ENCODE peak calls at places on chromosome 18, in four cellular contexts. One of them, this sample, is unnamed.

GRCh38 chr18:3489462-3489861 is 39.5 kb downstream of the TGIF1 start:
- DNase-seq in H1: no peak
- DNase-seq in HepG2: no peak
- DNase-seq in GM12878: no peak
- DNase-seq in this sample: no peak

GRCh38 chr18:66222174-66222573 is 381.7 kb downstream of the CDH19 start:
- DNase-seq in GM12878: no peak
- DNase-seq in H1: no peak
- DNase-seq in HepG2: no peak
- DNase-seq in this sample: no peak

GRCh38 chr18:24530630-24531111 is 70.2 kb downstream of the HRH4 start:
- DNase-seq in GM12878: no peak
- DNase-seq in H1: no peak
- DNase-seq in HepG2: no peak
- DNase-seq in this sample: no peak

GRCh38 chr18:12014091-12014490 is 32.8 kb downstream of the IMPA2 start:
- DNase-seq in GM12878: no peak
- DNase-seq in H1: no peak
- DNase-seq in HepG2: no peak
- DNase-seq in this sample: no peak

GRCh38 chr18:37712776-37713175 is 147.2 kb upstream of the CELF4 start:
- DNase-seq in H1: no peak
- DNase-seq in GM12878: no peak
- DNase-seq in HepG2: no peak
- DNase-seq in this sample: no peak

GRCh38 chr18:48757906-48758305 is 192.9 kb downstream of the SMAD7 start:
- DNase-seq in H1: no peak
- DNase-seq in HepG2: no peak
- DNase-seq in GM12878: no peak
- DNase-seq in this sample: no peak

GRCh38 chr18:42636309-42636708 is 479.2 kb downstream of the RIT2 start:
- DNase-seq in GM12878: no peak
- DNase-seq in HepG2: no peak
- DNase-seq in H1: no peak
- DNase-seq in this sample: no peak

GRCh38 chr18:44625367-44625766 is 55.3 kb upstream of the SETBP1 start:
- DNase-seq in H1: no peak
- DNase-seq in GM12878: no peak
- DNase-seq in HepG2: no peak
- DNase-seq in this sample: no peak

GRCh38 chr18:79915161-79916127 is 36.0 kb downstream of the SLC66A2 start:
- DNase-seq in H1: no peak
- DNase-seq in HepG2: no peak
- DNase-seq in GM12878: no peak
- DNase-seq in this sample: no peak

GRCh38 chr18:50097702-50098101 is 97.2 kb downstream of the MYO5B start:
- DNase-seq in GM12878: no peak
- DNase-seq in H1: no peak
- DNase-seq in HepG2: peak; percentile 24
- DNase-seq in this sample: no peak

GRCh38 chr18:58213445-58213844 is 169.4 kb downstream of the NEDD4L start:
- DNase-seq in GM12878: no peak
- DNase-seq in HepG2: no peak
- DNase-seq in H1: no peak
- DNase-seq in this sample: no peak
- TF ChIP-seq ZNF274 in GM12878: no peak
- TF ChIP-seq ZNF274 in HepG2: no peak
- TF ChIP-seq ZNF274 in H1: no peak
- TF ChIP-seq ZNF274 in this sample: no peak

GRCh38 chr18:26119246-26119645 is 14.4 kb upstream of the PSMA8 start:
- DNase-seq in HepG2: no peak
- DNase-seq in GM12878: no peak
- DNase-seq in H1: no peak
- DNase-seq in this sample: no peak

GRCh38 chr18:26121476-26121875 is 12.2 kb upstream of the PSMA8 start:
- DNase-seq in H1: no peak
- DNase-seq in HepG2: no peak
- DNase-seq in GM12878: no peak
- DNase-seq in this sample: no peak
- TF ChIP-seq CHD2 in H1: no peak
- TF ChIP-seq CHD2 in HepG2: no peak
- TF ChIP-seq CHD2 in GM12878: no peak
- TF ChIP-seq CHD2 in this sample: no peak

DNA sequence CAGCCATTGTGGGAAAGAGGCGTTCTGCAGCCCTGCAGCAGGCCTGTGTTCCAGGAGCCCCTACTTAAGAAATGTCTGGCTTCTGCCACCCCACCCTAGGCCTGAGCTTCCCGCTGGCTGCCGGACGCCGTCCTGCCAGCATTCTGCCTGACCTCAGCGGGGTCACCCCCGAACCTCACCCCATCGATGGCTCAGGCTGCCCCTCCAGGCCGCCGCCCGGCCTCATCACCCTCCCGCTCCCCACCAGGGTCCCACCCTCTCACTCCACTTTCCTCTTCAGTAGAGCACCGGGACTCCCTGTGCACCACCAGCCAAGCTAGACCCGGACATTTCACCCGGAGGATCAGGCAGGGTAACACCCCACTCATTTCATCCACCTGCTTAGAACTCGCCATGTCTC is 73.6 kb upstream of the SALL3 start:
- DNase-seq in H1: no peak
- DNase-seq in HepG2: no peak
- DNase-seq in GM12878: no peak
- DNase-seq in this sample: no peak
- TF ChIP-seq ZNF274 in H1: no peak
- TF ChIP-seq ZNF274 in HepG2: no peak
- TF ChIP-seq ZNF274 in GM12878: no peak
- TF ChIP-seq ZNF274 in this sample: no peak

DNA sequence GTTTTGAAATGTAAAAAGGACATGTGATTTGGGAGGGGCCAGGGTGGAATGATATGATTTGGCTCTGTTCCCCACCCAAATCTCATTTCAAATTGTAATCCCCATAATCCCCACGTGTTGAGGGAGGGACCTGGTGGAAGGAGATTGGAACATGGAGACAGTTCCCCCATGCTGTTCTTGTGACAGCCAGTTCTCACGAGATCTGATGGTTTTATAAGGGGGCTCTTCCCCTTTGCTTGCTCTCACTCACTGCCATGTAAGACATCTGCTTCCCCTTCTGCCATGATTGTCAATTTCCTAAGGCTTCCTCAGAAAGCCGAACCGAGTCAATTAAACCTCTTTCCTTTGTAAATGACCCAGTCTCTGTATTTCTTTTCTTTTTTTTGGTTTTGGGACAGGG is 39.2 kb downstream of the FECH start:
- DNase-seq in H1: no peak
- DNase-seq in GM12878: no peak
- DNase-seq in HepG2: no peak
- DNase-seq in this sample: no peak
- TF ChIP-seq CHD2 in H1: no peak
- TF ChIP-seq CHD2 in GM12878: no peak
- TF ChIP-seq CHD2 in HepG2: no peak
- TF ChIP-seq CHD2 in this sample: peak; percentile 41

GRCh38 chr18:27378396-27379094 is 193.4 kb upstream of the CHST9 start:
- DNase-seq in GM12878: no peak
- DNase-seq in H1: no peak
- DNase-seq in HepG2: no peak
- DNase-seq in this sample: no peak
- TF ChIP-seq ZNF274 in GM12878: no peak
- TF ChIP-seq ZNF274 in H1: no peak
- TF ChIP-seq ZNF274 in HepG2: no peak
- TF ChIP-seq ZNF274 in this sample: no peak

GRCh38 chr18:57223160-57223870 is 76.4 kb downstream of the BOD1L2 start:
- DNase-seq in H1: no peak
- DNase-seq in HepG2: no peak
- DNase-seq in GM12878: no peak
- DNase-seq in this sample: no peak
- TF ChIP-seq CHD2 in H1: no peak
- TF ChIP-seq CHD2 in HepG2: no peak
- TF ChIP-seq CHD2 in GM12878: no peak
- TF ChIP-seq CHD2 in this sample: no peak

GRCh38 chr18:5894613-5895299 is 566 bp downstream of the TMEM200C start:
- DNase-seq in H1: no peak
- DNase-seq in HepG2: no peak
- DNase-seq in GM12878: no peak
- DNase-seq in this sample: no peak

GRCh38 chr18:5894215-5894612 is 1.1 kb downstream of the TMEM200C start:
- DNase-seq in GM12878: no peak
- DNase-seq in HepG2: no peak
- DNase-seq in H1: no peak
- DNase-seq in this sample: no peak

GRCh38 chr18:5892772-5893431 is 2.4 kb downstream of the TMEM200C start:
- DNase-seq in GM12878: no peak
- DNase-seq in HepG2: no peak
- DNase-seq in H1: no peak
- DNase-seq in this sample: no peak

GRCh38 chr18:5895886-5896740 is 791 bp upstream of the TMEM200C start:
- DNase-seq in GM12878: no peak
- DNase-seq in HepG2: no peak
- DNase-seq in H1: no peak
- DNase-seq in this sample: no peak

DNA sequence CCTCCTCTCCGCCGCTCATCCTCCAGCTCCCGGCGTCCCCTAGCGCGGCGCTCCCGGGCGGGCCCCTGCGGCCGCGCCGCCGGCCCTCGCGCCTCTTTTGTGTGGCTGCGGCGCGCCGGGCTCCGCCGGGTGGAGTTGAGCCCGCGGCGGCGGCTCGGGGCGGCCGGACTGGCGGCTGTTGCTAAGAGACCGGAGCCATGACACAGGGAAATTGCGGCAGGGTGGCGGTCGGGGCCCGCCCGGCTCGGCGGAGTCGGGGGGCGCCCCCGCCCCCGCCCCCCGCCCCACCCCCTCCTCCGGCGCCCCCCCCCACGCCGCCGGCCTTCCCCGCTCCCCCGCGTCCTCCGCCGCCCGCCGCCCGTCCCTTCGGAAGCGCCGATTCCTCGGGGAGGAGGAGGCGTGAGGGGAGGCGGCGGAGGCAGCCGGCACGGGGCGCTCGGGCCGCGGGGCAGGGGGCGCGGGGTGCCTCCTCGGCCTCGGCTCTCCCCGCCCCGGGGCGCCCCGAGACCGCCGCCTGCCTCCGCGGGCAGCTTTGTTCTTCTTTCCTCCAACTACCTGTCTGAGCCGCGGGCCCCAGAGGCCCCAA is at the start of gene TMEM200C:
- DNase-seq in H1: no peak
- DNase-seq in HepG2: no peak
- DNase-seq in GM12878: no peak
- DNase-seq in this sample: no peak
- TF ChIP-seq ZNF274 in H1: no peak
- TF ChIP-seq ZNF274 in HepG2: no peak
- TF ChIP-seq ZNF274 in GM12878: no peak
- TF ChIP-seq ZNF274 in this sample: no peak

GRCh38 chr18:30280861-30281470 is 761.6 kb downstream of the DSC3 start:
- DNase-seq in H1: no peak
- DNase-seq in HepG2: peak; percentile 42
- DNase-seq in GM12878: no peak
- DNase-seq in this sample: peak; percentile 4
- TF ChIP-seq CHD2 in H1: no peak
- TF ChIP-seq CHD2 in HepG2: no peak
- TF ChIP-seq CHD2 in GM12878: no peak
- TF ChIP-seq CHD2 in this sample: no peak

This sample was measured in K562.